ENCODE peak calls at places on chromosomes 16 and 17, in seven cellular contexts. Q, X, Z, L, W, V and S are unnamed samples.

GRCh38 chr16:13866073-13866472 is 53.9 kb upstream of the ERCC4 start:
- DNase-seq in Z (no peak), L (no peak), Q (peak; percentile 20), X (peak; percentile 56), V (peak; percentile 75), W (peak; percentile 72), S (peak; percentile 80)

GRCh38 chr17:72334205-72334604 is 213.4 kb downstream of the SOX9 start:
- DNase-seq in Z (no peak), W (no peak), V (no peak), Q (no peak), L (no peak), X (no peak), S (no peak)

GRCh38 chr16:17382949-17383348 is 87.8 kb downstream of the XYLT1 start:
- DNase-seq in L (no peak), V (no peak), X (no peak), W (no peak), Q (no peak), Z (no peak), S (no peak)

GRCh38 chr17:11293480-11293879 is 52.5 kb downstream of the SHISA6 start:
- DNase-seq in Z (no peak), L (peak; percentile 59), W (no peak), X (no peak), V (no peak), Q (no peak), S (no peak)

GRCh38 chr17:40341808-40342574 is 22.5 kb downstream of the GJD3 start:
- DNase-seq in Z (peak; percentile 68), V (peak; percentile 92), X (peak; percentile 85), L (peak; percentile 97), W (peak; percentile 89), Q (peak; percentile 56), S (no peak)

GRCh38 chr17:78595135-78595810 is 18.1 kb upstream of the DNAH17 start:
- DNase-seq in L (no peak), X (no peak), Z (no peak), V (no peak), W (no peak), Q (no peak), S (no peak)

GRCh38 chr16:66590322-66590721 is 11.1 kb downstream of the CMTM2 start:
- DNase-seq in W (no peak), Q (no peak), X (no peak), Z (no peak), L (peak; percentile 52), V (no peak), S (peak; percentile 52)

GRCh38 chr17:72465191-72466024 is 344.6 kb downstream of the SOX9 start:
- DNase-seq in W (no peak), L (peak; percentile 84), X (no peak), Z (peak; percentile 67), Q (no peak), V (no peak), S (peak; percentile 87)

GRCh38 chr16:85029413-85029794 is 1.8 kb downstream of the KIAA0513 start:
- DNase-seq in Z (no peak), Q (peak; percentile 59), W (no peak), X (no peak), V (peak; percentile 83), L (no peak), S (peak; percentile 66)

GRCh38 chr17:73371285-73371684 is 59.5 kb upstream of the CDC42EP4 start:
- DNase-seq in W (no peak), Q (no peak), L (no peak), V (no peak), X (no peak), Z (no peak), S (no peak)

DNA sequence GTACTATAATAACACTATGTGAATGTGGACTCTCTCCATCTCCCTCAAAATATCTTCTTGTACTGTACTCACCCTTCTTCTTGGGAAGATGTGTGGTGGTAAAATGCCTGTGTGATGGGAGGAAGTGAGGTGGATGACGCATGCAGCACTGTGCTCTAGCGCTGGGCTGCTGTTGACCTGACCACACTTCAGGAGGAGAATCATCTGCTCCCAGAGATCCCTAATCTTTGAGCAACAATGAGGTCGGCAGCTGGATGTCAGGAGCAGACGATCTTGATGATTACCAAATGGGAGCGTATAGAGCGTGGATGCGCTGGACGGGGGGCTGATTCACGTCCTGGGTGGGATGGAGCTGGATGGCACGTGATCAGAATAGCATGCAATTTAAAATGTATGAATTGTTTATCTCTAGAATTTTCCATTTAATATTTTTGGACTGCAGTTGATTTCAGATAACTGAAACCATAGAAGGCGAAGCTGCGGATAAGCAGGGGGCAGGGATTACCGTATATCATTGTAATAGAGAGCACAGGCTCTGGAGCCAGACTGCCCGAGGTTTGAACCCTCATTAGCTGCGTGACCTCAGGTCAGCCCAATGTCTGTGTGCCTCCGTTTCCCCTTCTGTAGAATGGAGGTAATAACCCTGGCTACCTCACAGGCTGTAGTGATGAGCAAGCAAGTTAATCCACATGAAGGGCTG is 23.7 kb upstream of the CYLD start:
- DNase-seq in Q (no peak), V (peak; percentile 41), Z (no peak), X (no peak), L (no peak), W (no peak), S (no peak)
- H3K4me3 ChIP-seq in Q (no peak overlapping the region), V (peak overlapping the region; percentile 15), Z (no peak overlapping the region), X (no peak overlapping the region), L (no peak overlapping the region), W (no peak overlapping the region), S (no peak overlapping the region)

GRCh38 chr17:38864636-38865398 is 5.0 kb upstream of the LASP1 start:
- DNase-seq in Q (no peak), Z (no peak), V (no peak), L (no peak), X (no peak), W (no peak), S (no peak)

GRCh38 chr17:38868095-38868967 is 1.5 kb upstream of the LASP1 start:
- DNase-seq in Q (no peak), L (peak; percentile 94), X (peak; percentile 77), V (peak; percentile 83), W (peak; percentile 78), Z (no peak), S (peak; percentile 84)

GRCh38 chr17:38868968-38869646 is 751 bp upstream of the LASP1 start:
- DNase-seq in X (peak; percentile 85), Q (peak; percentile 88), L (peak; percentile 99), V (peak; percentile 97), Z (peak; percentile 94), W (peak; percentile 90), S (peak; percentile 93)

GRCh38 chr17:38869647-38870258 is at the start of gene LASP1:
- DNase-seq in V (peak; percentile 94), L (peak; percentile 97), Z (peak; percentile 81), X (peak; percentile 90), W (peak; percentile 92), Q (peak; percentile 85), S (peak; percentile 95)

DNA sequence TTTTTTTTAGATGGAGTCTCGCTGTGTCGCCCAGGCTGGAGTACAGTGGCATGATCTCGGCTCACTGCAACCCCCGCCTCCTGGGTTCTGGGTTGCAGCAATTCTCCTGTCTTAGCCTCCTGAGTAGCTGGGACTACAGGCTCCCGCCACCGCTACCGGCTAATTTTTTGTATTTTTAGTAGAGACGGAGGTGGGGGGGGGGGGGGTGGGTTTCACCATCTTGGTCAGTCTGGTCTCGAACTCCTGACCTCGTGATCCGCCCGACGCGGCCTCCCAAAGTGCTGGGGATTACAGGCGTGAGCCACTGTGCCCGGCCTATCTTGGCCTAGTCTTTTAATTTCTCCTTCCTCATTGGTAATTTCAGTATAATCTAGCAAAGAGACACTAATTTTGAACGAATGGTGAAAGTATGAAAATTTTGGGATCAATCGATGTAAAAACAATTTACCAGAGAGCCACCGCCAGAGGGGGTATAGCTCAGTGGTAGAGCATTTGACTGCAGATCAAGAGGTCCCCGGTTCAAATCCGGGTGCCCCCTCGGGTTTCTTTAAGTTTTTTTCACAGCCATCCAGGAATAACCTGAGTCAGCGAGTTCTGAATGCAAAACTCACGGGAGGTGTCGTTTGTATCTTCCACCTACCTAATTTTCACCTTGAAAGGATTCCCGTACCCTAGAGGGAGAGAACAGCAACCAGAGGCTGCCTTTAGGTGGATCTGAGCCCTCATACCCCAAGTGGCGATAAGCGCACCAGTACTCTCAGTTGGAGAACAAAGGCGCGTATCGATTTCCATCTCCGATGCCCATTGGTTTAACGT is 2.5 kb upstream of the LASP1 start:
- DNase-seq in W (peak; percentile 54), L (peak; percentile 85), X (peak; percentile 58), Q (peak; percentile 70), Z (no peak), V (peak; percentile 80), S (peak; percentile 84)
- TF ChIP-seq CTCF in W (no peak), L (no peak), X (peak; percentile 52), Q (peak; percentile 52), Z (no peak), V (no peak), S (no peak)

GRCh38 chr16:2948807-2949704 is 15.0 kb upstream of the KREMEN2 start:
- DNase-seq in W (no peak), X (no peak), Q (no peak), V (no peak), L (no peak), Z (no peak), S (no peak)
- H3K4me3 ChIP-seq in W (no peak overlapping the region), X (no peak overlapping the region), Q (no peak overlapping the region), V (no peak overlapping the region), L (no peak overlapping the region), Z (no peak overlapping the region), S (no peak overlapping the region)

GRCh38 chr17:66043419-66043818 is 148.5 kb downstream of the CEP112 start:
- DNase-seq in X (no peak), Z (no peak), Q (no peak), V (no peak), W (no peak), L (no peak), S (no peak)

GRCh38 chr17:66038125-66038524 is 153.8 kb downstream of the CEP112 start:
- DNase-seq in L (no peak), V (no peak), Q (no peak), Z (no peak), X (no peak), W (no peak), S (no peak)

GRCh38 chr17:66044083-66044482 is 147.8 kb downstream of the CEP112 start:
- DNase-seq in Z (no peak), Q (no peak), X (no peak), W (no peak), V (no peak), L (no peak), S (no peak)

DNA sequence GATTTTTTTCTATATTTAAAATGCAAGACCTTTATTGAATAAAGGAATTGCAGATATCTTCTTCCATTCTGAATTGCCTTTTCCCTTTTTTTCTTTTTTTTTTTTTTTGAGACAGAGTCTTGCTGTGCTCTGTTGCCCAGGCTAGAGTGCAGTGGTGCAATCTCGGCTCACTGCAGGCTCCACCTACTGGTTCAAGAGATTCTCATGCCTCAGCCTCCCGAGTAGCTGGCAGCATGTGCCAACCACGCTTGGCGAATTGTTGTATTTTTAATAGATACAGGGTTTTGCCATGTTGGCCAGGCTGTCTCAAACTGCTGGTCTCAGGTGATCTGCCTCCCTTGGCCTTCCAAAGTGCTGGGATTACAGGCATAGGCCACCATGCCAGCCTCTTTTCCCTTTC is 151.5 kb downstream of the CEP112 start:
- DNase-seq in W (no peak), X (no peak), Q (no peak), V (no peak), L (no peak), Z (no peak), S (no peak)
- TF ChIP-seq CTCF in W (no peak), X (peak; percentile 15), Q (no peak), V (no peak), L (no peak), Z (no peak), S (no peak)

GRCh38 chr17:45895969-45896793 is 1.8 kb downstream of the MAPT start:
- DNase-seq in L (no peak), X (no peak), Q (no peak), V (no peak), Z (no peak), W (no peak), S (no peak)
- H3K4me3 ChIP-seq in L (peak overlapping the region; percentile 34), X (peak overlapping the region; percentile 97), Q (peak overlapping the region; percentile 90), V (peak overlapping the region; percentile 89), Z (peak overlapping the region; percentile 70), W (peak overlapping the region; percentile 80), S (no peak overlapping the region)